ENCODE peak calls at places on chromosomes 11 and 22, in five cellular contexts. T is heart left ventricle, G is Calu3, K is heart right ventricle, J is fibroblast of pulmonary artery. Z is an unnamed sample.

GRCh38 chr22:37745548-37746365 is 48.9 kb downstream of the TRIOBP start:
- DNase-seq in G (peak), K (peak), J (peak), T (peak), Z (peak)

GRCh38 chr22:22595001-22595835 is 36.2 kb upstream of the PRAME start:
- DNase-seq in G (no peak), T (no peak), K (no peak), J (no peak), Z (no peak)

GRCh38 chr22:18115844-18116480 is 5.4 kb downstream of the TUBA8 start:
- DNase-seq in K (no peak), G (no peak), J (no peak), T (no peak), Z (no peak)

GRCh38 chr11:85752890-85753581 is 57.9 kb downstream of the SYTL2 start:
- DNase-seq in J (no peak), T (no peak), K (no peak), G (no peak), Z (no peak)

GRCh38 chr11:120184946-120185677 is 25.7 kb upstream of the OAF start:
- DNase-seq in J (peak), G (no peak), T (peak), K (peak), Z (no peak)

GRCh38 chr11:120302001-120302805 is 22.9 kb upstream of the TLCD5 start:
- DNase-seq in K (no peak), T (no peak), G (peak), J (no peak), Z (no peak)

GRCh38 chr22:38744981-38745380 is 10.8 kb downstream of the SUN2 start:
- DNase-seq in T (no peak), G (no peak), J (no peak), K (no peak), Z (no peak)

GRCh38 chr11:76604652-76605241 is 65.8 kb downstream of the LRRC32 start:
- DNase-seq in T (peak), G (no peak), K (peak), J (peak), Z (no peak)

GRCh38 chr11:1504164-1504563 is 17.6 kb upstream of the MOB2 start:
- DNase-seq in G (no peak), K (no peak), T (peak), J (no peak), Z (peak)

GRCh38 chr11:75028321-75029097 is 39.8 kb downstream of the NEU3 start:
- DNase-seq in K (no peak), G (no peak), J (no peak), T (no peak), Z (no peak)

GRCh38 chr11:116697011-116697410 is 75.8 kb downstream of the BUD13 start:
- DNase-seq in K (no peak), G (no peak), J (no peak), T (no peak), Z (peak)
- TF ChIP-seq CTCF in K (no peak), G (no peak), J (no peak), T (no peak), Z (no peak)

DNA sequence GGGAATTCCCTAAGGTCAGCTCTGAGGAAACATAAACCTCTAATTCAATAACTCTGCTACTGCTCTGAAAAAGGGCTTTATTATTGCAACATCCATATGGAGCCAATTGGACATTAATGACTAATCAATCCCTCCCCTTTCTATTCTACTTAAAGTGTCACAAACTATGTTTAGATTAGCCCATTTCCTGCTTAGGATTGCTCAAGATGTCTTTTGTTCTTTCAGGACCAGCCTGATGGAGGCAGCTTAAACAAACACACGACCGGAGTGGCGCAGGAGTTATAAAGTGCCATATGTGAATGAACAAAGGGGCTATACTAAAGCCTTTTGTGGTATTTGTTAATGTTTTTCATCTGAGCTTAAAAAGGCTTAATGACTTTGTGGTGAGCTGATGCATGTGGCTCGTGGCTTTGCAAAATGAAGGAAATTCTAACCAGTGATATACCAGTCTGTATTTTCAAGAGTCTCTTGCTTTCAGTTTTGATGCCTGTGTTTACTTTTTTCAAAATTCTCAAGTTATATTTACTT is 354.4 kb downstream of the SOX6 start:
- DNase-seq in K (no peak), T (no peak), J (peak), G (peak), Z (no peak)
- TF ChIP-seq CTCF in K (no peak), T (no peak), J (no peak), G (no peak), Z (no peak)

GRCh38 chr11:63612181-63612580 is 2.1 kb downstream of the PLAAT3 start:
- DNase-seq in T (no peak), J (no peak), K (no peak), G (no peak), Z (no peak)

GRCh38 chr11:63611395-63611747 is 2.9 kb downstream of the PLAAT3 start:
- DNase-seq in J (no peak), K (no peak), T (no peak), G (no peak), Z (no peak)

GRCh38 chr11:63609971-63610580 is 4.2 kb downstream of the PLAAT3 start:
- DNase-seq in K (no peak), J (no peak), T (no peak), G (peak), Z (no peak)

GRCh38 chr11:63609536-63609935 is 4.7 kb downstream of the PLAAT3 start:
- DNase-seq in J (no peak), T (peak), G (peak), K (peak), Z (no peak)

DNA sequence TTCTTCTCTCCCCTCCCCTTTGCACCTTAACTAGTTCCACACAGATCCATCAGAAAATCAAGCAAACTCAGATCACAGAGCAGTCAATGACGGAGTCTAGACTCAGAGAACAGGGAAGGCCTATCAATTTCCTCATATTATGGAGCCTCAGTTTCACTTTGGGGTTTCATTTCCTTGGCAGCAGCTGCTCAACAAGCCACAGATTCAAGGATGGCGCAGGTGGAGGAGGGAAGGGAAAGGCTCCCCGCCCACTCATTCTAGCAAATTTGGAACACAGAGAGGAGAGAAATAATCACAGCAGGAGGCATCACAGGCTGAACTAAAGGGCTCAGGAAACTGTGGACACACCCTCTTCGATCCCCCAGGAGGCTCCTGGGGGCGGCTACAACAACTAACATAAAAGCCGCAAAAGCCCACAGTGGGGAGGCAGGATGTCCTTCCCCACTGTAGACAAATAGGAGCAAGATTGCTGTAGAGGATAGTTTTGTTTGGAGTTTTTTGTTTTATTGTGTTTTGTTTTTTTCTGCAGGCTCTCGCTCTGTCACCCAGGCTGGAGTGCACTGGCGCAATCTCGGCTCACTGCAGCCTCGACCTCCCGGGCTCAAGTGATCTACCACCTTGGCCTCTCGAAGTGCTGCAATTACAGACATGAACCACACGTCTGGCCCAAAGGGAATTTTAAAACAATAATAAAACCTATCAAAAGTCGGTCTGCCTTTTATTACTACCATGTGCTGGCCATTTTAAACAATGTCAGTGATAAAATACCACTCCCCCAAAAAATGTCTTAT is 3.4 kb downstream of the PLAAT3 start:
- DNase-seq in G (peak), J (no peak), T (no peak), K (no peak), Z (no peak)
- TF ChIP-seq CTCF in G (no peak), J (no peak), T (no peak), K (no peak), Z (no peak)

DNA sequence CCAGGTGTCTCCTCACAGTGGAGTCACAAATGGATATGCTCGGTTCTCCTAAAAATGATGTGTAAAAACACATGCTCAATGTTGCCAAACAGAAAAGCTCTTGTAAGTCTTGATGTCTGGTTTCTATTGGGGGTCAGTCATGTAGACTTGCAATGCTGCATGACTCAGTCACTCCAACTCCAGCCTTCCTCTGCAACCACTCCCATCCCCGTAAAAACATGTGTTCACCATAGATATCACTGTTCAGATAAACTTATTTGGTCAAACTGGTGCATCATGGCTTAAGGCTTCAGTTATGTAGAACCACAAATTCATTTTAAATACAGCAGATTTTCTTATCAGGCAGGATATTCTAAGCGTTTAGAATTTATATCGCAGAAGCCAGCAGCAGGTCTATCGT is 298.4 kb upstream of the LUZP2 start:
- DNase-seq in T (no peak), J (peak), G (no peak), K (no peak), Z (no peak)
- TF ChIP-seq CTCF in T (no peak), J (no peak), G (no peak), K (no peak), Z (no peak)

GRCh38 chr11:108233277-108233945 is 10.5 kb downstream of the ATM start:
- DNase-seq in J (no peak), K (no peak), G (no peak), T (no peak), Z (no peak)
- TF ChIP-seq CTCF in J (no peak), K (no peak), G (no peak), T (no peak), Z (no peak)

GRCh38 chr11:102664001-102664752 is 39.0 kb upstream of the MMP20 start:
- DNase-seq in G (peak), T (no peak), K (no peak), J (peak), Z (no peak)
- TF ChIP-seq CTCF in G (no peak), T (no peak), K (no peak), J (peak), Z (no peak)

DNA sequence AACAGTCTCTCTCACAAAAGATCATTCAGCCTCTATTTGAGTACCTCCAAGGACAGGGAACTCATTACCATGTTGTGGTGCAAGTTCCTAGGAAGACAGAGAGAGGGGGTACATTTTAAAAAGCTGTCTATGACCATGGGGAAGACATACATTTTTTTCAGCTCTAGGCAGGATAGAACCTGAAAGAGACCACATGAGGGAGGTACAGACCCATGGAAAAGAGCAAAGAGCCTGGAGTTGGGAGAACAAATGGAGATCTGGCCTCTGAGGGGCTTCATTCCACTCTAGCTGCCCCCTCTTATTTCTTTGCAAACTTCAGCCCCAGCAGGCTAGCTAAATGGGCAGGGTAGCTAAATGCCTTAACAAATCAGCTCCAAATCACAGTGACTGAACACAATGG is 36.3 kb downstream of the KCNC1 start:
- DNase-seq in T (no peak), J (peak), K (no peak), G (no peak), Z (no peak)
- TF ChIP-seq CTCF in T (peak), J (peak), K (no peak), G (no peak), Z (no peak)

DNA sequence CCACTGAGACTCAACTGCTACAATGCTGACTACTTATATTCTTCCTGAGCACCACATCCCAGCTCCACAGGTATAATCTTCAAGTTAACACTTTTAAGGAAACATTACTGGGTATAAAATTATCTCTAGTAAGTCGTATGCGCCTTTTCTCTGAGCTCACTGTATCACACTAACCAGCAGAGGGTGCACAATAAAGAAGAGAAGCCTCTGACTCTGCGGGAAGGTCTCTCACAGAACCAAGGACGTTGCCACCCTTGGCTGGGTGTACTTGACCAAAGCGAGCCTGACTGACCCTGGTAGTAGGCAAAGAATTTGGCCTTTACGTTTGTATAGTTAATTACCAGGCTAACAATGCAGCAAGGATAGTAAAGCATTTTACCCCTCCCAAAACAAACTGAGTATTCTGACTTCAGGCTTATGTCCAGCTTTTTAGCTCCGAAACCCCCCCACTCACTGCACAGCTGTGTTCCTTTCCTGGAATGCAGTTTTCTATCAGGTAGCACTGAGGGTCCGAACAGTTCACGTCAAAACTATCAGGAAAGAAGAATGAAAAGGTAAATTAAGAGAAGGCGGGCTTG is at the start of gene BTBD18:
- DNase-seq in T (peak), G (peak), K (no peak), J (peak), Z (no peak)
- TF ChIP-seq CTCF in T (peak), G (peak), K (peak), J (peak), Z (peak)

GRCh38 chr11:18171377-18172000 is 1.1 kb upstream of the MRGPRX4 start:
- DNase-seq in T (no peak), G (peak), K (no peak), J (peak), Z (no peak)
- TF ChIP-seq CTCF in T (peak), G (peak), K (no peak), J (peak), Z (peak)

GRCh38 chr11:111557425-111558111 is 17.0 kb downstream of the LAYN start:
- DNase-seq in J (peak), T (no peak), G (no peak), K (no peak), Z (no peak)
- TF ChIP-seq CTCF in J (no peak), T (no peak), G (no peak), K (no peak), Z (no peak)